ENCODE peak calls at places on chromosomes 13 and 19, in six cellular contexts. Y is fibroblast of lung; B is heart left ventricle; F is HT1080; P is small intestine; A is activated effector memory CD4-positive, alpha-beta T cell treated with anti-CD3 and anti-CD28 coated beads, Interleukin-2, amount 50 U/mL, for 16 hours. J is an unnamed sample.

GRCh38 chr13:19601749-19602725 is 31.4 kb upstream of the MPHOSPH8 start:
- DNase-seq in Y (peak; percentile 54), B (peak; percentile 36), F (peak; percentile 61), P (peak; percentile 20), A (peak; percentile 71), J (peak; percentile 36)

GRCh38 chr19:5250127-5250659 is 90.4 kb downstream of the PTPRS start:
- DNase-seq in Y (no peak), B (peak; percentile 73), F (no peak), P (no peak), A (no peak), J (no peak)

GRCh38 chr19:1213391-1214286 is 8.1 kb downstream of the STK11 start:
- DNase-seq in Y (peak; percentile 78), B (peak; percentile 76), F (peak; percentile 79), P (peak; percentile 88), A (peak; percentile 83), J (peak; percentile 53)

GRCh38 chr13:67048084-67048792 is 181.9 kb downstream of the PCDH9 start:
- DNase-seq in Y (peak; percentile 95), B (no peak), F (peak; percentile 43), P (no peak), A (no peak), J (peak; percentile 63)

GRCh38 chr19:34368338-34368737 is 3.3 kb downstream of the GPI start:
- DNase-seq in Y (no peak), B (no peak), F (no peak), P (no peak), A (no peak), J (no peak)

GRCh38 chr13:23436680-23437079 is 3.2 kb upstream of the SACS start:
- DNase-seq in Y (no peak), B (no peak), F (no peak), P (no peak), A (no peak), J (no peak)

GRCh38 chr13:35744144-35744543 is 267.7 kb upstream of the MAB21L1 start:
- DNase-seq in Y (no peak), B (no peak), F (no peak), P (no peak), A (no peak), J (no peak)

GRCh38 chr19:15260939-15261338 is 28.7 kb upstream of the EPHX3 start:
- DNase-seq in Y (no peak), B (no peak), F (peak; percentile 17), P (no peak), A (no peak), J (no peak)

GRCh38 chr13:57123660-57124059 is 17.1 kb upstream of the PRR20A start:
- DNase-seq in Y (peak; percentile 3), B (peak; percentile 71), F (peak; percentile 23), P (no peak), A (no peak), J (no peak)

GRCh38 chr19:15108145-15108844 is 1.1 kb downstream of the SYDE1 start:
- DNase-seq in Y (no peak), B (no peak), F (peak; percentile 25), P (no peak), A (no peak), J (no peak)

GRCh38 chr19:10566658-10567410 is 1.0 kb upstream of the KRI1 start:
- DNase-seq in Y (no peak), B (no peak), F (no peak), P (no peak), A (peak; percentile 81), J (no peak)

GRCh38 chr19:11446652-11447301 is 11.3 kb downstream of the PRKCSH start:
- DNase-seq in Y (no peak), B (peak; percentile 49), F (no peak), P (peak; percentile 20), A (peak; percentile 81), J (no peak)

GRCh38 chr19:56873493-56873892 is 33.0 kb upstream of the PEG3 start:
- DNase-seq in Y (no peak), B (no peak), F (no peak), P (no peak), A (no peak), J (no peak)

GRCh38 chr13:42337808-42338600 is 66.1 kb downstream of the AKAP11 start:
- DNase-seq in Y (no peak), B (no peak), F (no peak), P (no peak), A (no peak), J (no peak)

GRCh38 chr13:85093808-85094207 is 705.4 kb downstream of the SLITRK6 start:
- DNase-seq in Y (peak; percentile 22), B (no peak), F (peak; percentile 51), P (no peak), A (no peak), J (peak; percentile 89)

GRCh38 chr19:10961073-10961762 is 388 bp downstream of the SMARCA4 start:
- DNase-seq in Y (peak; percentile 13), B (peak; percentile 82), F (no peak), P (no peak), A (no peak), J (no peak)

GRCh38 chr19:44587863-44588752 is 25.3 kb upstream of the IGSF23 start:
- DNase-seq in Y (peak; percentile 95), B (no peak), F (peak; percentile 91), P (peak; percentile 56), A (no peak), J (peak; percentile 86)

GRCh38 chr19:14505488-14506239 is 9.7 kb upstream of the GIPC1 start:
- DNase-seq in Y (peak; percentile 84), B (no peak), F (peak; percentile 93), P (peak; percentile 55), A (peak; percentile 88), J (peak; percentile 86)

J was measured in NCI-H226.